ENCODE peak calls at places on chromosomes 6 and 20, in seven cellular contexts. Z, M, H, N, P, S and R are unnamed samples.

GRCh38 chr6:87152528-87152950 is 2.8 kb upstream of the ZNF292 start:
- DNase-seq in Z (peak), M (peak), H (no peak), N (no peak), P (no peak), S (no peak), R (peak)

GRCh38 chr6:116268589-116269293 is 11.0 kb downstream of the TSPYL1 start:
- DNase-seq in Z (peak), M (peak), H (no peak), N (no peak), P (peak), S (peak), R (no peak)

GRCh38 chr20:57388953-57389694 is 2.1 kb upstream of the RBM38 start:
- DNase-seq in Z (peak), M (peak), H (peak), N (peak), P (peak), S (peak), R (peak)

GRCh38 chr6:150279533-150279932 is 89.3 kb upstream of the IYD start:
- DNase-seq in Z (no peak), M (no peak), H (no peak), N (no peak), P (no peak), S (no peak), R (no peak)

GRCh38 chr20:40943591-40943990 is 85.0 kb upstream of the TOP1 start:
- DNase-seq in Z (no peak), M (no peak), H (no peak), N (no peak), P (no peak), S (no peak), R (no peak)

GRCh38 chr6:30752164-30752927 is 8.0 kb upstream of the IER3 start:
- DNase-seq in Z (peak), M (peak), H (peak), N (peak), P (peak), S (peak), R (no peak)

GRCh38 chr20:50577175-50578018 is 67.2 kb downstream of the PTPN1 start:
- DNase-seq in Z (no peak), M (no peak), H (peak), N (peak), P (no peak), S (no peak), R (no peak)

GRCh38 chr20:32524871-32525501 is 60.1 kb downstream of the NOL4L start:
- DNase-seq in Z (no peak), M (no peak), H (peak), N (peak), P (peak), S (no peak), R (no peak)

GRCh38 chr20:2136275-2136674 is 34.6 kb downstream of the STK35 start:
- DNase-seq in Z (no peak), M (no peak), H (no peak), N (no peak), P (no peak), S (no peak), R (no peak)

GRCh38 chr6:129031051-129031599 is 148.2 kb downstream of the LAMA2 start:
- DNase-seq in Z (peak), M (peak), H (no peak), N (no peak), P (no peak), S (peak), R (no peak)

GRCh38 chr20:33653900-33654596 is 8.1 kb upstream of the C20orf144 start:
- DNase-seq in Z (no peak), M (no peak), H (peak), N (no peak), P (no peak), S (no peak), R (no peak)

GRCh38 chr20:5195655-5196054 is 68.8 kb downstream of the CDS2 start:
- DNase-seq in Z (peak), M (peak), H (no peak), N (no peak), P (no peak), S (no peak), R (no peak)

GRCh38 chr6:130116273-130116672 is 97.9 kb downstream of the L3MBTL3 start:
- DNase-seq in Z (no peak), M (no peak), H (no peak), N (no peak), P (no peak), S (no peak), R (no peak)

GRCh38 chr6:104566411-104566810 is 293.3 kb downstream of the HACE1 start:
- DNase-seq in Z (peak), M (peak), H (no peak), N (no peak), P (peak), S (no peak), R (no peak)

GRCh38 chr20:23874747-23875146 is 4.8 kb downstream of the CST5 start:
- DNase-seq in Z (no peak), M (no peak), H (no peak), N (no peak), P (no peak), S (no peak), R (no peak)

GRCh38 chr20:47801079-47801478 is 15.8 kb upstream of the SULF2 start:
- DNase-seq in Z (no peak), M (no peak), H (no peak), N (no peak), P (no peak), S (no peak), R (no peak)

GRCh38 chr20:31716351-31716750 is 6.3 kb downstream of the BCL2L1 start:
- DNase-seq in Z (no peak), M (no peak), H (no peak), N (no peak), P (no peak), S (no peak), R (no peak)

GRCh38 chr20:58711266-58712051 is 18.9 kb downstream of the NPEPL1 start:
- DNase-seq in Z (no peak), M (no peak), H (peak), N (no peak), P (no peak), S (no peak), R (no peak)

GRCh38 chr20:34536798-34537394 is 20.7 kb downstream of the DYNLRB1 start:
- DNase-seq in Z (peak), M (no peak), H (peak), N (peak), P (peak), S (no peak), R (peak)

GRCh38 chr20:14792915-14793314 is 455.5 kb upstream of the FLRT3 start:
- DNase-seq in Z (no peak), M (no peak), H (no peak), N (no peak), P (no peak), S (no peak), R (no peak)

GRCh38 chr20:37745553-37745952 is 51.7 kb downstream of the CTNNBL1 start:
- DNase-seq in Z (no peak), M (no peak), H (no peak), N (no peak), P (peak), S (no peak), R (no peak)

GRCh38 chr20:17971571-17972013 is 2.8 kb downstream of the MGME1 start:
- DNase-seq in Z (peak), M (peak), H (no peak), N (no peak), P (peak), S (no peak), R (no peak)

GRCh38 chr6:145069966-145070365 is 665.4 kb downstream of the EPM2A start:
- DNase-seq in Z (peak), M (peak), H (no peak), N (no peak), P (no peak), S (no peak), R (no peak)

GRCh38 chr6:101545171-101545570 is 151.7 kb downstream of the GRIK2 start:
- DNase-seq in Z (peak), M (peak), H (no peak), N (no peak), P (no peak), S (no peak), R (no peak)

GRCh38 chr6:161054876-161055275 is 63.3 kb downstream of the MAP3K4 start:
- DNase-seq in Z (no peak), M (no peak), H (no peak), N (no peak), P (no peak), S (no peak), R (no peak)

GRCh38 chr6:108105584-108105983 is 31.0 kb upstream of the OSTM1 start:
- DNase-seq in Z (peak), M (peak), H (no peak), N (no peak), P (no peak), S (no peak), R (no peak)

GRCh38 chr6:11368760-11369159 is 136.3 kb upstream of the NEDD9 start:
- DNase-seq in Z (no peak), M (no peak), H (no peak), N (no peak), P (no peak), S (no peak), R (no peak)

GRCh38 chr6:14277405-14277930 is 159.9 kb downstream of the CD83 start:
- DNase-seq in Z (no peak), M (no peak), H (no peak), N (no peak), P (no peak), S (no peak), R (no peak)

GRCh38 chr6:337782-338464 is 45.6 kb downstream of the DUSP22 start:
- DNase-seq in Z (peak), M (no peak), H (no peak), N (no peak), P (no peak), S (no peak), R (no peak)

GRCh38 chr6:150865043-150865405 is 478 bp upstream of the MTHFD1L start:
- DNase-seq in Z (no peak), M (peak), H (no peak), N (no peak), P (no peak), S (no peak), R (no peak)

GRCh38 chr6:28922004-28922840 is 1.6 kb downstream of the TRIM27 start:
- DNase-seq in Z (peak), M (peak), H (peak), N (no peak), P (no peak), S (no peak), R (no peak)

GRCh38 chr6:84428300-84428907 is 201.0 kb upstream of the CEP162 start:
- DNase-seq in Z (peak), M (peak), H (peak), N (peak), P (peak), S (no peak), R (peak)

GRCh38 chr6:23245559-23245958 is 676.2 kb downstream of the HDGFL1 start:
- DNase-seq in Z (peak), M (no peak), H (no peak), N (no peak), P (no peak), S (peak), R (no peak)

GRCh38 chr6:125947581-125947980 is 9.0 kb upstream of the HINT3 start:
- DNase-seq in Z (peak), M (peak), H (peak), N (peak), P (peak), S (no peak), R (no peak)

GRCh38 chr6:152458648-152459047 is 178.5 kb downstream of the SYNE1 start:
- DNase-seq in Z (peak), M (peak), H (no peak), N (no peak), P (peak), S (no peak), R (no peak)